ENCODE peak calls at places on chromosomes 13 and 19, in ten cellular contexts. A is right atrium auricular region; G is effector memory CD4-positive, alpha-beta T cell; J is uterus; H is kidney; X is A549; Q is IMR-90; O is thoracic aorta; P is osteoblast; W is ascending aorta. T is an unnamed sample. For H3K4me1, the result is how much of the 10 kb centered on the place peaks cover.

GRCh38 chr13:101144808-101145419 is 271.4 kb downstream of the NALCN start:
- DNase-seq in X (no peak), G (no peak), W (no peak), O (no peak), J (no peak), P (no peak), Q (peak), H (no peak), A (no peak), T (no peak)

GRCh38 chr13:104691765-104692164 is 1625.5 kb upstream of the SLC10A2 start:
- DNase-seq in W (no peak), H (no peak), O (no peak), X (no peak), P (no peak), G (no peak), J (no peak), Q (no peak), A (no peak), T (no peak)

GRCh38 chr13:30880756-30881155 is 25.3 kb upstream of the MEDAG start:
- DNase-seq in J (no peak), A (no peak), H (no peak), X (peak), G (no peak), Q (peak), P (no peak), W (peak), O (no peak), T (no peak)

GRCh38 chr13:67416047-67416925 is 186.2 kb upstream of the PCDH9 start:
- DNase-seq in W (no peak), P (peak), A (no peak), G (no peak), H (no peak), X (peak), Q (peak), J (no peak), O (no peak), T (peak)

GRCh38 chr13:30859326-30859725 is 46.7 kb upstream of the MEDAG start:
- DNase-seq in Q (no peak), X (no peak), W (peak), J (no peak), H (no peak), A (no peak), G (no peak), P (no peak), O (no peak), T (no peak)

GRCh38 chr13:30745917-30746686 is 10.8 kb downstream of the ALOX5AP start:
- DNase-seq in Q (no peak), J (no peak), H (no peak), W (no peak), O (no peak), G (no peak), A (no peak), X (no peak), P (no peak), T (no peak)

GRCh38 chr19:48890551-48890950 is 8.0 kb downstream of the TULP2 start:
- DNase-seq in Q (no peak), X (no peak), O (no peak), W (no peak), J (no peak), P (peak), H (no peak), G (no peak), A (no peak), T (no peak)

GRCh38 chr13:114107686-114108081 is 24.7 kb downstream of the RASA3 start:
- DNase-seq in P (peak), X (no peak), H (peak), A (peak), Q (peak), J (peak), O (no peak), G (no peak), W (peak), T (no peak)

GRCh38 chr19:4730740-4731171 is 7.1 kb upstream of the DPP9 start:
- DNase-seq in W (no peak), A (no peak), O (no peak), Q (no peak), J (no peak), G (peak), X (peak), H (no peak), P (peak), T (peak)

GRCh38 chr19:4233282-4233853 is 4.0 kb downstream of the EBI3 start:
- DNase-seq in O (no peak), J (no peak), W (no peak), A (no peak), G (peak), X (no peak), H (no peak), Q (peak), P (no peak), T (no peak)

GRCh38 chr19:15283141-15283885 is 49.0 kb downstream of the BRD4 start:
- DNase-seq in H (no peak), Q (peak), P (no peak), G (no peak), J (no peak), A (peak), W (peak), X (no peak), O (peak), T (no peak)

GRCh38 chr19:15280048-15280725 is 47.9 kb upstream of the EPHX3 start:
- DNase-seq in W (no peak), X (no peak), A (peak), G (no peak), P (no peak), O (no peak), Q (peak), J (no peak), H (no peak), T (no peak)

GRCh38 chr19:15280915-15281683 is 48.9 kb upstream of the EPHX3 start:
- DNase-seq in G (no peak), Q (peak), P (peak), O (no peak), X (no peak), J (peak), A (peak), W (peak), H (peak), T (no peak)

GRCh38 chr19:15284091-15284490 is 48.2 kb downstream of the BRD4 start:
- DNase-seq in W (no peak), P (no peak), H (no peak), G (no peak), J (no peak), O (no peak), A (no peak), X (no peak), Q (no peak), T (no peak)

GRCh38 chr19:15282311-15282705 is 50.0 kb downstream of the BRD4 start:
- DNase-seq in Q (no peak), W (no peak), H (no peak), J (no peak), A (no peak), X (no peak), P (no peak), O (no peak), G (no peak), T (no peak)
- H3K4me1 ChIP-seq in Q (under half), W (under half), H (half or more), J (under half), A (half or more), X (half or more), P (half or more), O (half or more), G (half or more), T (under half)

DNA sequence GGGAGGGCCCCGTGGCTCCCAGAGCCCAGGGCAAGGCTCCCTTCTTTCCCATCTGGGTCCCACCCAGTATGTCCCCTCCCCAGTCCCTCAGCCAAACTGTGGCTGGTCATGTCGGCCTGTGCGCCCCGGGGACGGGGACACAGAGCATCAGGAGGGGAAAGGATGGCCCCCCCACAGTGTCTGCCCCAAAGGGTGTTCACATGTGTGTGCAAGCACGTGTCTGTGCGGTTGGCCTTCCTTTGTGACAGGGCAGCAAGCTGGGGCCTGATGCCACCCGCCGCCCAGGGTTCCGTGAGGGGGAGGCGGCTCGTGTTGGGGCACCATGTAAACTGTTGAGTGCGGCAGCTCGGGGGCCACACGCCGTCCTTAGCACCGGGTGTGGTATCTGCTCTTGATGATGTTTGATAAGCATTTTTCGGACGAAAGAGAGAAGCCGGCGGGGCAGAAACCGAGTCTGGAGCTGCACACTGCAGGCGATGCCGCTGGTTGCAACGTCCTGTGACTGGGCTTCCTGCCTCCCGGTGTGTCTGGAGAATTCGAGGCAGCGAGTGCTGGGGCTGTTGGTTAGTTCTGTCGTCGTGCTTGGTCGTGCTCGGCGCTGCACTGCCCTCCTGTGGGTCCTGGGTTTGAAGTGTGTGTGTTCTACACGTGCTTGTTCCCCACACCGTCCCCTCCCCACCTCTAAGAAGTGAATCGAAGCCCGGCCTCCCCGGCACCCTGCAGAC is 18.4 kb downstream of the GNA11 start:
- DNase-seq in X (no peak), J (no peak), H (peak), O (no peak), P (peak), W (no peak), A (no peak), G (no peak), Q (no peak), T (no peak)
- H3K4me1 ChIP-seq in X (under half), J (under half), H (under half), O (under half), P (under half), W (under half), A (under half), G (under half), Q (under half), T (under half)

GRCh38 chr13:33263484-33263883 is 22.1 kb downstream of the STARD13 start:
- DNase-seq in Q (no peak), W (no peak), X (no peak), A (no peak), G (no peak), O (no peak), P (no peak), J (no peak), H (no peak), T (no peak)
- H3K4me1 ChIP-seq in Q (half or more), W (under half), X (half or more), A (half or more), G (under half), O (under half), P (half or more), J (under half), H (under half), T (under half)

GRCh38 chr19:38932425-38933179 is 1.9 kb downstream of the MRPS12 start:
- DNase-seq in O (no peak), H (peak), P (peak), Q (peak), G (no peak), A (no peak), J (no peak), X (peak), W (no peak), T (no peak)
- H3K4me1 ChIP-seq in O (under half), H (under half), P (under half), Q (under half), G (under half), A (under half), J (under half), X (under half), W (under half), T (under half)

GRCh38 chr19:18596752-18597157 is 8.2 kb downstream of the REX1BD start:
- DNase-seq in A (peak), H (peak), G (no peak), W (no peak), O (no peak), Q (no peak), P (peak), X (no peak), J (peak), T (no peak)
- H3K4me1 ChIP-seq in A (under half), H (under half), G (under half), W (under half), O (under half), Q (under half), P (under half), X (under half), J (under half), T (under half)

DNA sequence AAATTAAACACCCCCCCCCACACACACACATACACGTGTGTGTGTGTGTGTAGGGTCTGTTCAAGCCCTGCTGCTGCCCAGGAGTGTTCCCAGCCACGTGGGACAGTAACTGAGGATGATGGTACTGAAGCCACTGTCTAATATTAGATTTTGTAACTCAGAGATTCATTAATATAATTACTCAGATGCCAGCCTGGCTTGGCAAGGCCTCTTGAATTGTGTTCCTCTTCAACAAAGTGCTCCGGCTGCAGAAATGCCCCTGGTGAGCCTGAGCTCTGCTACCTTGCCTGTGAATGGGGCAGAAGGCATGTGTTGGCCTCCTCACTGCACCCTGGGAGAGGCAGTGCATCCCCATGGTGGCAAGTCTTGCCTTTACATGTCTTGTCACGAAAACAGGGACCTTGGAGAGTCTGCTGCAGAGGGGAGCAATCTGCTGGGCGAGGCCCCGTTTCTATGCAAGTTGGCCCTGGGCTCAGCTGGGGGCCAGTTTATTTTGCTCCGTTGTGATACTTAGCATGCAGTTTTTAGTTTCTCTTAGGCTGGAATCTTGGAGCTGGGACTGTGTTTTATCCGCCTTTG is 44.0 kb downstream of the NFIX start:
- DNase-seq in X (no peak), A (no peak), H (no peak), O (no peak), P (no peak), J (no peak), W (no peak), Q (no peak), G (no peak), T (no peak)
- H3K4me1 ChIP-seq in X (under half), A (half or more), H (under half), O (half or more), P (half or more), J (under half), W (under half), Q (under half), G (under half), T (under half)

GRCh38 chr13:40191186-40191980 is 475.1 kb downstream of the FOXO1 start:
- DNase-seq in Q (no peak), J (no peak), W (peak), P (no peak), O (no peak), G (no peak), X (no peak), H (no peak), A (no peak), T (no peak)

GRCh38 chr13:40190656-40191100 is 475.8 kb downstream of the FOXO1 start:
- DNase-seq in A (peak), G (peak), O (no peak), H (no peak), P (peak), X (no peak), J (peak), W (peak), Q (peak), T (no peak)

GRCh38 chr13:40192516-40193257 is 473.8 kb downstream of the FOXO1 start:
- DNase-seq in J (peak), A (no peak), O (no peak), H (no peak), P (no peak), W (peak), Q (no peak), X (no peak), G (no peak), T (no peak)

GRCh38 chr13:40194204-40194806 is 472.1 kb downstream of the FOXO1 start:
- DNase-seq in A (no peak), G (no peak), J (no peak), W (no peak), P (no peak), Q (no peak), H (no peak), X (no peak), O (no peak), T (no peak)

GRCh38 chr13:40193290-40194203 is 472.9 kb downstream of the FOXO1 start:
- DNase-seq in W (peak), J (peak), A (no peak), H (no peak), X (no peak), P (no peak), Q (no peak), G (no peak), O (peak), T (no peak)
- H3K4me1 ChIP-seq in W (under half), J (under half), A (under half), H (under half), X (under half), P (under half), Q (under half), G (under half), O (half or more), T (under half)

GRCh38 chr13:44299544-44299943 is 74.1 kb upstream of the SERP2 start:
- DNase-seq in W (no peak), P (no peak), A (no peak), O (no peak), J (no peak), G (no peak), H (no peak), Q (no peak), X (no peak), T (no peak)
- H3K4me1 ChIP-seq in W (under half), P (under half), A (under half), O (half or more), J (under half), G (under half), H (under half), Q (under half), X (under half), T (under half)